ENCODE peak calls at places on chromosome 5, in nine cellular contexts. H is foreskin keratinocyte; Z is CD8-positive, alpha-beta T cell; P is central memory CD4-positive, alpha-beta T cell; R is cardiac fibroblast; N is iPS-NIHi11; E is activated CD4-positive, alpha-beta T cell treated with anti-CD3 and anti-CD28 coated beads for 1 hour; U is SJSA1; T is HFF-Myc. A is an unnamed sample.

GRCh38 chr5:35136386-35136785 is 88.6 kb upstream of the AGXT2 start:
- DNase-seq in H (peak), Z (no peak), P (no peak), R (peak), N (no peak), E (no peak), U (no peak), T (peak), A (no peak)

GRCh38 chr5:178839319-178839704 is 20.4 kb upstream of the ZNF354B start:
- DNase-seq in H (no peak), Z (peak), P (peak), R (peak), N (peak), E (peak), U (no peak), T (no peak), A (peak)

GRCh38 chr5:171637811-171638210 is 147.8 kb upstream of the SMIM23 start:
- DNase-seq in H (no peak), Z (no peak), P (no peak), R (no peak), N (no peak), E (no peak), U (no peak), T (no peak), A (no peak)

GRCh38 chr5:107964722-107965121 is 294.0 kb upstream of the EFNA5 start:
- DNase-seq in H (no peak), Z (no peak), P (no peak), R (no peak), N (no peak), E (no peak), U (no peak), T (no peak), A (no peak)

GRCh38 chr5:96816430-96816939 is 8.7 kb upstream of the ERAP1 start:
- DNase-seq in H (no peak), Z (peak), P (peak), R (no peak), N (peak), E (peak), U (no peak), T (peak), A (peak)

GRCh38 chr5:50440651-50441478 is at the start of gene EMB:
- DNase-seq in H (peak), Z (peak), P (peak), R (peak), N (peak), E (peak), U (no peak), T (no peak), A (peak)

GRCh38 chr5:86126202-86126601 is 491.5 kb upstream of the COX7C start:
- DNase-seq in H (no peak), Z (no peak), P (no peak), R (no peak), N (no peak), E (no peak), U (no peak), T (no peak), A (no peak)

GRCh38 chr5:1535646-1536045 is 11.9 kb upstream of the LPCAT1 start:
- DNase-seq in H (no peak), Z (no peak), P (peak), R (no peak), N (no peak), E (no peak), U (no peak), T (no peak), A (no peak)

GRCh38 chr5:65907138-65907537 is 19.2 kb upstream of the ERBIN start:
- DNase-seq in H (no peak), Z (no peak), P (no peak), R (peak), N (no peak), E (no peak), U (no peak), T (no peak), A (no peak)

GRCh38 chr5:158351485-158352140 is 492.7 kb upstream of the CLINT1 start:
- DNase-seq in H (no peak), Z (no peak), P (no peak), R (no peak), N (no peak), E (no peak), U (no peak), T (no peak), A (no peak)

GRCh38 chr5:151150484-151151262 is 6.9 kb downstream of the ANXA6 start:
- DNase-seq in H (no peak), Z (peak), P (peak), R (peak), N (peak), E (peak), U (no peak), T (no peak), A (peak)

GRCh38 chr5:40554794-40555193 is 124.9 kb upstream of the PTGER4 start:
- DNase-seq in H (no peak), Z (no peak), P (no peak), R (no peak), N (no peak), E (no peak), U (no peak), T (no peak), A (no peak)

GRCh38 chr5:158807947-158808346 is 291.8 kb downstream of the EBF1 start:
- DNase-seq in H (no peak), Z (no peak), P (no peak), R (peak), N (no peak), E (no peak), U (no peak), T (no peak), A (no peak)

GRCh38 chr5:125659316-125660071 is 763.7 kb upstream of the GRAMD2B start:
- DNase-seq in H (no peak), Z (no peak), P (no peak), R (peak), N (peak), E (no peak), U (no peak), T (no peak), A (no peak)

GRCh38 chr5:41748631-41749030 is 121.6 kb downstream of the OXCT1 start:
- DNase-seq in H (peak), Z (no peak), P (no peak), R (peak), N (no peak), E (no peak), U (no peak), T (no peak), A (no peak)

GRCh38 chr5:67516959-67517358 is 320.4 kb upstream of the CD180 start:
- DNase-seq in H (no peak), Z (no peak), P (no peak), R (peak), N (no peak), E (no peak), U (no peak), T (no peak), A (no peak)

A was measured in T-cell.